ENCODE peak calls at places on chromosomes 5 and 9, in six cellular contexts. One of them, this sample, is unnamed.

GRCh38 chr9:16461851-16462250 is 408.6 kb downstream of the BNC2 start:
- DNase-seq in epithelial cell of esophagus: no peak
- DNase-seq in upper lobe of left lung: no peak
- DNase-seq in B cell: no peak
- DNase-seq in foreskin fibroblast: no peak
- DNase-seq in MM.1S: no peak
- DNase-seq in this sample: no peak

GRCh38 chr9:94554439-94555331 is at the start of gene PCAT7:
- DNase-seq in epithelial cell of esophagus: peak
- DNase-seq in MM.1S: peak
- DNase-seq in upper lobe of left lung: peak
- DNase-seq in B cell: no peak
- DNase-seq in foreskin fibroblast: peak
- DNase-seq in this sample: peak

GRCh38 chr5:128632264-128632663 is 94.2 kb upstream of the FBN2 start:
- DNase-seq in foreskin fibroblast: peak
- DNase-seq in epithelial cell of esophagus: peak
- DNase-seq in upper lobe of left lung: no peak
- DNase-seq in MM.1S: no peak
- DNase-seq in B cell: no peak
- DNase-seq in this sample: no peak

GRCh38 chr5:169607882-169608281 is 24.3 kb downstream of the SPDL1 start:
- DNase-seq in B cell: no peak
- DNase-seq in foreskin fibroblast: no peak
- DNase-seq in MM.1S: no peak
- DNase-seq in epithelial cell of esophagus: no peak
- DNase-seq in upper lobe of left lung: no peak
- DNase-seq in this sample: no peak

GRCh38 chr5:122434547-122434946 is 122.5 kb downstream of the SNCAIP start:
- DNase-seq in upper lobe of left lung: no peak
- DNase-seq in epithelial cell of esophagus: no peak
- DNase-seq in foreskin fibroblast: no peak
- DNase-seq in MM.1S: no peak
- DNase-seq in B cell: no peak
- DNase-seq in this sample: no peak

GRCh38 chr5:87899109-87900100 is 369.2 kb downstream of the TMEM161B start:
- DNase-seq in foreskin fibroblast: peak
- DNase-seq in upper lobe of left lung: no peak
- DNase-seq in epithelial cell of esophagus: peak
- DNase-seq in MM.1S: no peak
- DNase-seq in B cell: no peak
- DNase-seq in this sample: no peak

GRCh38 chr5:2378108-2378507 is 373.4 kb downstream of the IRX2 start:
- DNase-seq in upper lobe of left lung: no peak
- DNase-seq in MM.1S: no peak
- DNase-seq in B cell: no peak
- DNase-seq in foreskin fibroblast: no peak
- DNase-seq in epithelial cell of esophagus: no peak
- DNase-seq in this sample: no peak

GRCh38 chr5:56817306-56817986 is 2.1 kb downstream of the MAP3K1 start:
- DNase-seq in foreskin fibroblast: no peak
- DNase-seq in MM.1S: peak
- DNase-seq in B cell: peak
- DNase-seq in upper lobe of left lung: no peak
- DNase-seq in epithelial cell of esophagus: no peak
- DNase-seq in this sample: no peak

GRCh38 chr5:1729641-1730486 is 69.8 kb downstream of the MRPL36 start:
- DNase-seq in upper lobe of left lung: peak
- DNase-seq in epithelial cell of esophagus: no peak
- DNase-seq in foreskin fibroblast: no peak
- DNase-seq in MM.1S: no peak
- DNase-seq in B cell: no peak
- DNase-seq in this sample: no peak

GRCh38 chr9:132472199-132472598 is 62.2 kb downstream of the CFAP77 start:
- DNase-seq in epithelial cell of esophagus: peak
- DNase-seq in MM.1S: no peak
- DNase-seq in upper lobe of left lung: no peak
- DNase-seq in foreskin fibroblast: no peak
- DNase-seq in B cell: no peak
- DNase-seq in this sample: no peak

GRCh38 chr5:96968074-96968473 is 32.2 kb downstream of the LNPEP start:
- DNase-seq in epithelial cell of esophagus: peak
- DNase-seq in MM.1S: no peak
- DNase-seq in upper lobe of left lung: no peak
- DNase-seq in B cell: no peak
- DNase-seq in foreskin fibroblast: peak
- DNase-seq in this sample: no peak

GRCh38 chr5:372911-373709 is 51.6 kb downstream of the AHRR start:
- DNase-seq in foreskin fibroblast: peak
- DNase-seq in B cell: peak
- DNase-seq in MM.1S: no peak
- DNase-seq in upper lobe of left lung: peak
- DNase-seq in epithelial cell of esophagus: no peak
- DNase-seq in this sample: no peak

GRCh38 chr5:169706758-169707450 is 69.8 kb downstream of the DOCK2 start:
- DNase-seq in upper lobe of left lung: no peak
- DNase-seq in B cell: no peak
- DNase-seq in MM.1S: no peak
- DNase-seq in foreskin fibroblast: peak
- DNase-seq in epithelial cell of esophagus: peak
- DNase-seq in this sample: no peak

GRCh38 chr9:83955985-83956287 is 24.1 kb downstream of the HNRNPK start:
- DNase-seq in B cell: no peak
- DNase-seq in foreskin fibroblast: no peak
- DNase-seq in epithelial cell of esophagus: no peak
- DNase-seq in upper lobe of left lung: peak
- DNase-seq in MM.1S: no peak
- DNase-seq in this sample: peak

GRCh38 chr5:91110709-91111108 is 272.4 kb downstream of the ARRDC3 start:
- DNase-seq in MM.1S: no peak
- DNase-seq in B cell: no peak
- DNase-seq in foreskin fibroblast: peak
- DNase-seq in upper lobe of left lung: no peak
- DNase-seq in epithelial cell of esophagus: no peak
- DNase-seq in this sample: no peak

GRCh38 chr9:83177747-83178146 is 114.8 kb upstream of the RASEF start:
- DNase-seq in B cell: no peak
- DNase-seq in upper lobe of left lung: no peak
- DNase-seq in epithelial cell of esophagus: no peak
- DNase-seq in MM.1S: no peak
- DNase-seq in foreskin fibroblast: no peak
- DNase-seq in this sample: no peak

GRCh38 chr5:8726383-8727036 is 819.4 kb downstream of the SEMA5A start:
- DNase-seq in MM.1S: no peak
- DNase-seq in epithelial cell of esophagus: no peak
- DNase-seq in foreskin fibroblast: no peak
- DNase-seq in upper lobe of left lung: no peak
- DNase-seq in B cell: no peak
- DNase-seq in this sample: no peak

GRCh38 chr5:50365615-50366251 is 75.4 kb downstream of the EMB start:
- DNase-seq in epithelial cell of esophagus: no peak
- DNase-seq in MM.1S: no peak
- DNase-seq in foreskin fibroblast: no peak
- DNase-seq in upper lobe of left lung: no peak
- DNase-seq in B cell: no peak
- DNase-seq in this sample: no peak

GRCh38 chr9:130176760-130177159 is 4.6 kb downstream of the NCS1 start:
- DNase-seq in epithelial cell of esophagus: no peak
- DNase-seq in foreskin fibroblast: no peak
- DNase-seq in B cell: no peak
- DNase-seq in upper lobe of left lung: no peak
- DNase-seq in MM.1S: no peak
- DNase-seq in this sample: no peak

GRCh38 chr9:98773721-98774120 is 22.6 kb downstream of the ANKS6 start:
- DNase-seq in B cell: no peak
- DNase-seq in upper lobe of left lung: no peak
- DNase-seq in MM.1S: no peak
- DNase-seq in foreskin fibroblast: no peak
- DNase-seq in epithelial cell of esophagus: no peak
- DNase-seq in this sample: no peak
- TF ChIP-seq CTCF in B cell: no peak
- TF ChIP-seq CTCF in upper lobe of left lung: no peak
- TF ChIP-seq CTCF in MM.1S: no peak
- TF ChIP-seq CTCF in foreskin fibroblast: no peak
- TF ChIP-seq CTCF in epithelial cell of esophagus: no peak
- TF ChIP-seq CTCF in this sample: no peak

DNA sequence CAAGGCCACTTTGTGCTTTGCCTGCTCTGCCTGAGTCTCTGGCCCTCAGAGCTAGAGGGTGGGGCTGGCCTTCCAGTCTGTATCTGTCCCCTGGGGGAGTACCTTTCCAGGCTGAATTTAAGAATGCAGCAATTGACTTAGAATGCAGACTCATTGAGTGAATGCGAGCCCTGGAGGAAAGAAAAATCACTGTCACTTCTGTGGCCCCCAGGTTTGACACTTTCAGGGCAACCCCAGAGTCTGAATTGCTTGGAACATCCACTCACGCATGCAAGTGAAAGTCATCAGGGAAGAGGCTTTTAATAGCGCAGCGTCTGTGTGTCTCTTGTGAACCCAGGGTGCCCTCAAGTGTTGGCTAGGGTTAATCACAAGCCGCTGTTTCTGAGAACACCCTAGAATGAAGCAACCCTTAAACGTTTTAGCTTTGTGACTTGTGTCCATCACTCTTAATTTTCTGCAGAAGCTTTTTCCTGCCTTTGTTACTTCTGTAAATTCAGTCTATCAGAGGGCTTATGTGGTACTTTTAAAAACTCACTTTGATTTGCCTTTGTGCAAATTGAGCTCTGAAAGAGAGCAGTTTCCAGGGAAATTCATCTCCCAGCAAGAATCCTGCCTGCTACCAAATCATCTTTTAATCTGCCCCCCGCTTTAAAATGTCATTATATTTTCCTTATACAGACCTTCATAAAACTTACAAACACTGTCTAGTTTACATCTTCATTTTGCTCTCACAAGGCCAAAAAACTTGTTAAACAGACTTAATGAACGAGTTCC is 146.8 kb upstream of the IQGAP2 start:
- DNase-seq in MM.1S: peak
- DNase-seq in upper lobe of left lung: peak
- DNase-seq in B cell: peak
- DNase-seq in foreskin fibroblast: peak
- DNase-seq in epithelial cell of esophagus: peak
- DNase-seq in this sample: peak
- TF ChIP-seq CTCF in MM.1S: peak
- TF ChIP-seq CTCF in upper lobe of left lung: peak
- TF ChIP-seq CTCF in B cell: peak
- TF ChIP-seq CTCF in foreskin fibroblast: peak
- TF ChIP-seq CTCF in epithelial cell of esophagus: peak
- TF ChIP-seq CTCF in this sample: peak

GRCh38 chr5:11602298-11602697 is 301.9 kb downstream of the CTNND2 start:
- DNase-seq in B cell: no peak
- DNase-seq in MM.1S: no peak
- DNase-seq in foreskin fibroblast: no peak
- DNase-seq in epithelial cell of esophagus: no peak
- DNase-seq in upper lobe of left lung: no peak
- DNase-seq in this sample: no peak
- TF ChIP-seq CTCF in B cell: no peak
- TF ChIP-seq CTCF in MM.1S: no peak
- TF ChIP-seq CTCF in foreskin fibroblast: no peak
- TF ChIP-seq CTCF in epithelial cell of esophagus: no peak
- TF ChIP-seq CTCF in upper lobe of left lung: no peak
- TF ChIP-seq CTCF in this sample: no peak

GRCh38 chr9:89806371-89807100 is 201.7 kb downstream of the GADD45G start:
- DNase-seq in upper lobe of left lung: no peak
- DNase-seq in B cell: no peak
- DNase-seq in foreskin fibroblast: no peak
- DNase-seq in MM.1S: no peak
- DNase-seq in epithelial cell of esophagus: no peak
- DNase-seq in this sample: no peak

GRCh38 chr9:89807682-89808075 is 202.9 kb downstream of the GADD45G start:
- DNase-seq in MM.1S: no peak
- DNase-seq in epithelial cell of esophagus: no peak
- DNase-seq in upper lobe of left lung: no peak
- DNase-seq in B cell: no peak
- DNase-seq in foreskin fibroblast: no peak
- DNase-seq in this sample: no peak

GRCh38 chr9:89807101-89807395 is 202.2 kb downstream of the GADD45G start:
- DNase-seq in B cell: no peak
- DNase-seq in MM.1S: no peak
- DNase-seq in foreskin fibroblast: no peak
- DNase-seq in upper lobe of left lung: no peak
- DNase-seq in epithelial cell of esophagus: no peak
- DNase-seq in this sample: no peak

GRCh38 chr9:89808801-89809200 is 204.0 kb downstream of the GADD45G start:
- DNase-seq in MM.1S: no peak
- DNase-seq in upper lobe of left lung: no peak
- DNase-seq in B cell: no peak
- DNase-seq in foreskin fibroblast: no peak
- DNase-seq in epithelial cell of esophagus: no peak
- DNase-seq in this sample: no peak

GRCh38 chr9:89808076-89808701 is 203.4 kb downstream of the GADD45G start:
- DNase-seq in epithelial cell of esophagus: no peak
- DNase-seq in B cell: no peak
- DNase-seq in upper lobe of left lung: no peak
- DNase-seq in foreskin fibroblast: no peak
- DNase-seq in MM.1S: no peak
- DNase-seq in this sample: peak
- TF ChIP-seq CTCF in epithelial cell of esophagus: peak
- TF ChIP-seq CTCF in B cell: no peak
- TF ChIP-seq CTCF in upper lobe of left lung: no peak
- TF ChIP-seq CTCF in foreskin fibroblast: no peak
- TF ChIP-seq CTCF in MM.1S: peak
- TF ChIP-seq CTCF in this sample: no peak

GRCh38 chr9:122837266-122837850 is 9.0 kb upstream of the PDCL start:
- DNase-seq in epithelial cell of esophagus: no peak
- DNase-seq in foreskin fibroblast: no peak
- DNase-seq in B cell: no peak
- DNase-seq in MM.1S: no peak
- DNase-seq in upper lobe of left lung: no peak
- DNase-seq in this sample: no peak

GRCh38 chr9:122832194-122832593 is 3.8 kb upstream of the PDCL start:
- DNase-seq in B cell: no peak
- DNase-seq in upper lobe of left lung: no peak
- DNase-seq in MM.1S: no peak
- DNase-seq in foreskin fibroblast: no peak
- DNase-seq in epithelial cell of esophagus: no peak
- DNase-seq in this sample: no peak

DNA sequence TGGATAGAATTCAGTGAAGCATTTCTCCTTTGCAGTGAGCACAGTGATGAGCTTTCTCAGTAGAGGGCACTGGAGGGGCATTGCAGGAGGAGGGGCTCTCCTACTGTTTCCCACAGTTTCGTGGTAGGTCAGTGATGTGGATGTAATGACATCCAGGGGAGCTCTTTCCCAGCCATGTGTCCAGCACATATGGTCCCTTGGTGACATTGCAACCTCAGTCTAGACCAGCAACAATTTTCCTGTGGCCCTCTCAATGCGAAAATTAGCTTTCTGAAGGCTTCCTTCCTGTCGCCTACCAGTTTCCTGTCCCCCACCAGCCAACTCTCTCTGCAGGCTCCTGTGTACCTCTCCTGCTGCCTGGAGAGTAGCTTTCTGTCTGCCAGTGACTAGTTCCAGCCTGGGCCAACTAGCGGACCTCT is 6.9 kb upstream of the PDCL start:
- DNase-seq in epithelial cell of esophagus: no peak
- DNase-seq in foreskin fibroblast: no peak
- DNase-seq in upper lobe of left lung: no peak
- DNase-seq in B cell: no peak
- DNase-seq in MM.1S: no peak
- DNase-seq in this sample: peak
- TF ChIP-seq CTCF in epithelial cell of esophagus: no peak
- TF ChIP-seq CTCF in foreskin fibroblast: no peak
- TF ChIP-seq CTCF in upper lobe of left lung: no peak
- TF ChIP-seq CTCF in B cell: no peak
- TF ChIP-seq CTCF in MM.1S: no peak
- TF ChIP-seq CTCF in this sample: no peak

GRCh38 chr5:10665799-10666198 is 95.2 kb downstream of the DAP start:
- DNase-seq in MM.1S: no peak
- DNase-seq in epithelial cell of esophagus: no peak
- DNase-seq in B cell: no peak
- DNase-seq in upper lobe of left lung: no peak
- DNase-seq in foreskin fibroblast: no peak
- DNase-seq in this sample: no peak
- TF ChIP-seq CTCF in MM.1S: no peak
- TF ChIP-seq CTCF in epithelial cell of esophagus: no peak
- TF ChIP-seq CTCF in B cell: no peak
- TF ChIP-seq CTCF in upper lobe of left lung: no peak
- TF ChIP-seq CTCF in foreskin fibroblast: no peak
- TF ChIP-seq CTCF in this sample: no peak

This sample was measured in GM20000.